ENCODE peak calls at places on chromosomes 6 and 20, in five cellular contexts. One of them, this sample, is unnamed.

GRCh38 chr20:52601295-52601971 is 370.7 kb upstream of the TSHZ2 start:
- DNase-seq in stomach: no peak
- DNase-seq in Calu3: no peak
- DNase-seq in tibial artery: peak
- DNase-seq in A549: no peak
- DNase-seq in this sample: no peak

GRCh38 chr6:156652231-156652750 is 124.9 kb upstream of the ARID1B start:
- DNase-seq in tibial artery: no peak
- DNase-seq in Calu3: no peak
- DNase-seq in stomach: no peak
- DNase-seq in A549: no peak
- DNase-seq in this sample: no peak

GRCh38 chr20:20457392-20458126 is 89.7 kb downstream of the INSM1 start:
- DNase-seq in A549: no peak
- DNase-seq in tibial artery: no peak
- DNase-seq in Calu3: no peak
- DNase-seq in stomach: no peak
- DNase-seq in this sample: no peak

GRCh38 chr6:65170273-65170672 is 536.8 kb downstream of the EYS start:
- DNase-seq in tibial artery: no peak
- DNase-seq in A549: no peak
- DNase-seq in stomach: no peak
- DNase-seq in Calu3: no peak
- DNase-seq in this sample: no peak

GRCh38 chr6:53066059-53066406 is 829 bp downstream of the FBXO9 start:
- DNase-seq in A549: peak
- DNase-seq in stomach: peak
- DNase-seq in Calu3: peak
- DNase-seq in tibial artery: peak
- DNase-seq in this sample: no peak

GRCh38 chr20:50029697-50030428 is 47.1 kb downstream of the SNAI1 start:
- DNase-seq in tibial artery: peak
- DNase-seq in A549: peak
- DNase-seq in Calu3: peak
- DNase-seq in stomach: peak
- DNase-seq in this sample: peak

GRCh38 chr6:137264308-137265075 is 45.3 kb upstream of the IFNGR1 start:
- DNase-seq in Calu3: no peak
- DNase-seq in tibial artery: no peak
- DNase-seq in stomach: no peak
- DNase-seq in A549: no peak
- DNase-seq in this sample: no peak

GRCh38 chr20:21033817-21034216 is 72.3 kb downstream of the LINC00237 start:
- DNase-seq in Calu3: no peak
- DNase-seq in A549: no peak
- DNase-seq in tibial artery: no peak
- DNase-seq in stomach: no peak
- DNase-seq in this sample: no peak

GRCh38 chr6:37321101-37321500 is 32.7 kb upstream of the RNF8 start:
- DNase-seq in tibial artery: no peak
- DNase-seq in Calu3: no peak
- DNase-seq in stomach: no peak
- DNase-seq in A549: no peak
- DNase-seq in this sample: no peak

GRCh38 chr20:48751871-48752270 is 75.9 kb downstream of the PREX1 start:
- DNase-seq in A549: no peak
- DNase-seq in stomach: no peak
- DNase-seq in tibial artery: no peak
- DNase-seq in Calu3: no peak
- DNase-seq in this sample: no peak

GRCh38 chr20:33433465-33433864 is 10.1 kb downstream of the SNTA1 start:
- DNase-seq in tibial artery: peak
- DNase-seq in stomach: peak
- DNase-seq in Calu3: no peak
- DNase-seq in A549: no peak
- DNase-seq in this sample: no peak

GRCh38 chr6:85464260-85464644 is 14.4 kb downstream of the NT5E start:
- DNase-seq in tibial artery: peak
- DNase-seq in Calu3: peak
- DNase-seq in stomach: no peak
- DNase-seq in A549: peak
- DNase-seq in this sample: peak

GRCh38 chr6:147675281-147675680 is 166.8 kb downstream of the SAMD5 start:
- DNase-seq in Calu3: no peak
- DNase-seq in tibial artery: no peak
- DNase-seq in A549: no peak
- DNase-seq in stomach: no peak
- DNase-seq in this sample: no peak

GRCh38 chr20:57693002-57693582 is 16.7 kb downstream of the PMEPA1 start:
- DNase-seq in Calu3: peak
- DNase-seq in A549: no peak
- DNase-seq in tibial artery: no peak
- DNase-seq in stomach: peak
- DNase-seq in this sample: no peak

GRCh38 chr20:54190200-54190599 is 16.4 kb upstream of the CYP24A1 start:
- DNase-seq in stomach: no peak
- DNase-seq in A549: no peak
- DNase-seq in tibial artery: no peak
- DNase-seq in Calu3: no peak
- DNase-seq in this sample: no peak

GRCh38 chr6:116772450-116772849 is 6.9 kb upstream of the FAM162B start:
- DNase-seq in stomach: no peak
- DNase-seq in A549: no peak
- DNase-seq in tibial artery: no peak
- DNase-seq in Calu3: no peak
- DNase-seq in this sample: no peak

GRCh38 chr6:79818471-79818870 is 128.9 kb downstream of the ELOVL4 start:
- DNase-seq in stomach: no peak
- DNase-seq in A549: no peak
- DNase-seq in tibial artery: no peak
- DNase-seq in Calu3: no peak
- DNase-seq in this sample: no peak

GRCh38 chr6:31009731-31010130 is 543 bp upstream of the MUC22 start:
- DNase-seq in stomach: no peak
- DNase-seq in tibial artery: no peak
- DNase-seq in Calu3: no peak
- DNase-seq in A549: no peak
- DNase-seq in this sample: no peak

GRCh38 chr6:31010393-31011060 is at the start of gene MUC22:
- DNase-seq in Calu3: no peak
- DNase-seq in stomach: no peak
- DNase-seq in A549: no peak
- DNase-seq in tibial artery: no peak
- DNase-seq in this sample: peak

GRCh38 chr6:31005249-31006020 is 4.8 kb upstream of the MUC22 start:
- DNase-seq in Calu3: no peak
- DNase-seq in stomach: no peak
- DNase-seq in A549: no peak
- DNase-seq in tibial artery: no peak
- DNase-seq in this sample: no peak

GRCh38 chr6:31007694-31008093 is 2.6 kb upstream of the MUC22 start:
- DNase-seq in Calu3: peak
- DNase-seq in A549: peak
- DNase-seq in tibial artery: no peak
- DNase-seq in stomach: no peak
- DNase-seq in this sample: peak

DNA sequence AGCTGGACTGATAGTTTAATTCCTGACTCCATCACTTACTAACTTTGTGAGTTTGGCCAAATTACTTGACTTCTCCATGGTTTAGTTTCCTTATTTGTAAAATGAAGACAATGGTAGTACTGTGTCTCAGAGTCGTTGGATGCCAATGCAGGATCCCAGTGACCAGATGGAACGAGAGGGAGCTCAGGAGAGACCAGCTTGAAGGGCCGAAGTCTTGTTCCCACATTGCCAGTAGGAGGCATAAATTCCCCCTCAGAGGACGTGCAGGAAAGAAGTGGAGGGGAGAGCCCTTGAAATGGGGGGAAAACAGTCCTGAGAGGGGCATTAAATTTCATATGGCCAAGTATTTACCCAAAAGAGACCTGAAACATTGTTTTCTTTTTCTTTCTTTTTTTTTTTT is 2.1 kb upstream of the MUC22 start:
- DNase-seq in tibial artery: no peak
- DNase-seq in stomach: no peak
- DNase-seq in Calu3: peak
- DNase-seq in A549: no peak
- DNase-seq in this sample: no peak
- TF ChIP-seq CTCF in tibial artery: no peak
- TF ChIP-seq CTCF in stomach: no peak
- TF ChIP-seq CTCF in Calu3: peak
- TF ChIP-seq CTCF in A549: no peak
- TF ChIP-seq CTCF in this sample: no peak

GRCh38 chr20:24786646-24787045 is 162.4 kb upstream of the CST7 start:
- DNase-seq in A549: no peak
- DNase-seq in tibial artery: no peak
- DNase-seq in stomach: no peak
- DNase-seq in Calu3: no peak
- DNase-seq in this sample: no peak

GRCh38 chr20:24784607-24785006 is 164.5 kb upstream of the CST7 start:
- DNase-seq in Calu3: no peak
- DNase-seq in stomach: no peak
- DNase-seq in A549: no peak
- DNase-seq in tibial artery: no peak
- DNase-seq in this sample: no peak

GRCh38 chr20:24786096-24786495 is 163.0 kb upstream of the CST7 start:
- DNase-seq in Calu3: no peak
- DNase-seq in stomach: no peak
- DNase-seq in tibial artery: no peak
- DNase-seq in A549: no peak
- DNase-seq in this sample: no peak

GRCh38 chr20:24783631-24784492 is 165.2 kb upstream of the CST7 start:
- DNase-seq in stomach: peak
- DNase-seq in A549: peak
- DNase-seq in Calu3: peak
- DNase-seq in tibial artery: no peak
- DNase-seq in this sample: no peak

DNA sequence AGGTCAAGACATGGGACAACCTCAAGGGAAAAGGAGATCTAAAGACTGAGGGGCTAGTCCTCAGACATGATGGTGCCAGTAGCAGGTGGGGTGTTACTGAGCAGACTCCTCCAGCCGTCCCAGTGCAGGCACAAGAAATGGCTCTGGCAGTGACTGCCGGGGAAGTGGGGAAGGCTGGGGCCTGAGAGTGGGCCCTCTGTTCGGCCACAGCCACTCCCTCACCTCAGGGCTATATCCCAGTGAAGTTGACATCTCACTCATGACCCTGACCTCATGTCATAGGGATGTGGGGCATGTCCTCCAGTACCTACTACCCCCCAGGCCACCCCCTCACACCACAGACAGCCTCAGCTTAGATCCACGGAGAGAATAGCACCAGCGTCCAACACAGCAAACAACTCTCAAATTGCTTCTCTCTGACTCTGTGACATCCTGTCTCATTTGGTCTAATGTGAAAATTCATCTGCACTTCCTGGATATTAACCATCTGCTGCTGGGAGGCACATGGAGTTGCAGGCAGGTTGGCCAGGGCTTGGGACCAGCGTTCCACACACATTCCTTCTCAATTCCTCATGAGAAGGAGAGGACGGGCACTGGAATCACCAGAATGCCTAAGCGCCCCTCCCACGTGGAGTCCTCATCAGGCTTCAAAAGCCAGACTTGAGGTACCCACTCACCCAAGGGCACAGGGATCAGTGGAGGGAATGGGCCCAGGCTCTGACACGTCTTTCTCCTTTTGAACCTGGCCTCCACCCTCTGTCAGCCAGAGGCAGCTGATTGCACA is 163.7 kb upstream of the CST7 start:
- DNase-seq in stomach: no peak
- DNase-seq in tibial artery: no peak
- DNase-seq in Calu3: no peak
- DNase-seq in A549: peak
- DNase-seq in this sample: peak
- TF ChIP-seq CTCF in stomach: no peak
- TF ChIP-seq CTCF in tibial artery: no peak
- TF ChIP-seq CTCF in Calu3: no peak
- TF ChIP-seq CTCF in A549: no peak
- TF ChIP-seq CTCF in this sample: no peak

GRCh38 chr6:113122060-113122459 is 735.1 kb upstream of the MARCKS start:
- DNase-seq in Calu3: peak
- DNase-seq in tibial artery: no peak
- DNase-seq in stomach: no peak
- DNase-seq in A549: peak
- DNase-seq in this sample: peak
- TF ChIP-seq CTCF in Calu3: no peak
- TF ChIP-seq CTCF in tibial artery: no peak
- TF ChIP-seq CTCF in stomach: no peak
- TF ChIP-seq CTCF in A549: peak
- TF ChIP-seq CTCF in this sample: peak

GRCh38 chr6:165455488-165455887 is 146.1 kb upstream of the C6orf118 start:
- DNase-seq in stomach: no peak
- DNase-seq in tibial artery: no peak
- DNase-seq in Calu3: no peak
- DNase-seq in A549: no peak
- DNase-seq in this sample: no peak

GRCh38 chr6:165453395-165453794 is 144.0 kb upstream of the C6orf118 start:
- DNase-seq in A549: no peak
- DNase-seq in tibial artery: no peak
- DNase-seq in Calu3: no peak
- DNase-seq in stomach: no peak
- DNase-seq in this sample: no peak

GRCh38 chr6:165456327-165456726 is 146.9 kb upstream of the C6orf118 start:
- DNase-seq in tibial artery: no peak
- DNase-seq in stomach: no peak
- DNase-seq in Calu3: no peak
- DNase-seq in A549: no peak
- DNase-seq in this sample: no peak

GRCh38 chr6:165458134-165458533 is 148.7 kb upstream of the C6orf118 start:
- DNase-seq in tibial artery: no peak
- DNase-seq in Calu3: no peak
- DNase-seq in stomach: no peak
- DNase-seq in A549: no peak
- DNase-seq in this sample: no peak
- TF ChIP-seq CTCF in tibial artery: no peak
- TF ChIP-seq CTCF in Calu3: no peak
- TF ChIP-seq CTCF in stomach: no peak
- TF ChIP-seq CTCF in A549: no peak
- TF ChIP-seq CTCF in this sample: no peak

DNA sequence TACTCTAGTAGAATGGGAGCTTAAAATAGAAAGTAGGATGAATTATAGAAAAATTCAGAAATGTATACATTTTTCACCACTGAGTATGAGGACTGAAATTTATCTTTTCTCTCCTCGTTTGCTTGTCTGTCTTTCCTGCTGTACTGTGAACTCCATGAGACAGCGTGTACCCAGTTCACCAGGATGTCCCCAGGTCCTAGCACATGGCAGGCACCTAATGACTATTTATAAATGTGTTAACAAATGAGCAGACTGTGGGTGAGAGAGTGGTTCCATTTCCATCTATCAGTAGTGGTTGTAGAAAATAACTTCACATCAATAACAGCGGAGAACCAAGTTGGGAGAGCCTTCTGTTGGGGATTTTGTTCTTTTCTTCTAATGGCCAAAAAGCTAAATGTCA is 106.3 kb downstream of the NUS1 start:
- DNase-seq in stomach: no peak
- DNase-seq in A549: no peak
- DNase-seq in Calu3: no peak
- DNase-seq in tibial artery: no peak
- DNase-seq in this sample: no peak
- TF ChIP-seq CTCF in stomach: no peak
- TF ChIP-seq CTCF in A549: no peak
- TF ChIP-seq CTCF in Calu3: no peak
- TF ChIP-seq CTCF in tibial artery: no peak
- TF ChIP-seq CTCF in this sample: no peak